ENCODE peak calls at places on chromosome 21, in six cellular contexts. A, U, N, D, K and W are unnamed samples.

GRCh38 chr21:42353623-42354022 is 2.8 kb upstream of the TFF2 start:
- DNase-seq in A (no peak), U (no peak), N (no peak), D (no peak), K (no peak), W (no peak)

GRCh38 chr21:43985690-43986251 is 26.3 kb upstream of the TRAPPC10 start:
- DNase-seq in A (no peak), U (no peak), N (no peak), D (no peak), K (no peak), W (peak)

GRCh38 chr21:15221799-15222386 is 157.1 kb upstream of the NRIP1 start:
- DNase-seq in A (no peak), U (no peak), N (peak), D (peak), K (peak), W (peak)

GRCh38 chr21:16196521-16197208 is 466.9 kb downstream of the USP25 start:
- DNase-seq in A (no peak), U (no peak), N (peak), D (no peak), K (no peak), W (no peak)

GRCh38 chr21:37219766-37220432 is 47.2 kb downstream of the VPS26C start:
- DNase-seq in A (no peak), U (no peak), N (no peak), D (no peak), K (no peak), W (no peak)

GRCh38 chr21:45576838-45577737 is 34.8 kb upstream of the SLC19A1 start:
- DNase-seq in A (no peak), U (no peak), N (no peak), D (no peak), K (no peak), W (peak)

GRCh38 chr21:43916691-43917514 is 51.9 kb downstream of the AGPAT3 start:
- DNase-seq in A (peak), U (peak), N (no peak), D (no peak), K (no peak), W (peak)

GRCh38 chr21:44046734-44047133 is 34.6 kb downstream of the TRAPPC10 start:
- DNase-seq in A (no peak), U (no peak), N (no peak), D (peak), K (no peak), W (no peak)

GRCh38 chr21:17646790-17647189 is 34.1 kb upstream of the BTG3 start:
- DNase-seq in A (no peak), U (no peak), N (no peak), D (no peak), K (no peak), W (no peak)

GRCh38 chr21:17780539-17780938 is 38.6 kb downstream of the C21orf91 start:
- DNase-seq in A (peak), U (no peak), N (no peak), D (no peak), K (no peak), W (no peak)

GRCh38 chr21:44449473-44450363 is 5.6 kb upstream of the LRRC3 start:
- DNase-seq in A (no peak), U (no peak), N (no peak), D (no peak), K (no peak), W (peak)

GRCh38 chr21:46637952-46638746 is 2.7 kb downstream of the PRMT2 start:
- DNase-seq in A (no peak), U (no peak), N (peak), D (no peak), K (no peak), W (no peak)

GRCh38 chr21:23101111-23101510 is 2102.9 kb downstream of the NCAM2 start:
- DNase-seq in A (no peak), U (no peak), N (no peak), D (no peak), K (no peak), W (no peak)

GRCh38 chr21:34091032-34091431 is 17.7 kb downstream of the MRPS6 start:
- DNase-seq in A (no peak), U (no peak), N (no peak), D (no peak), K (no peak), W (no peak)

GRCh38 chr21:29449306-29449940 is 150.7 kb downstream of the BACH1 start:
- DNase-seq in A (no peak), U (no peak), N (no peak), D (no peak), K (no peak), W (no peak)

GRCh38 chr21:34952701-34953100 is 96.4 kb downstream of the RUNX1 start:
- DNase-seq in A (no peak), U (peak), N (no peak), D (no peak), K (no peak), W (no peak)

GRCh38 chr21:44377201-44377921 is 23.9 kb downstream of the TRPM2 start:
- DNase-seq in A (peak), U (peak), N (no peak), D (peak), K (no peak), W (peak)

GRCh38 chr21:34517491-34518245 is 5.7 kb upstream of the KCNE1 start:
- DNase-seq in A (no peak), U (no peak), N (no peak), D (no peak), K (no peak), W (peak)

GRCh38 chr21:26177187-26177586 is 6.6 kb upstream of the APP start:
- DNase-seq in A (no peak), U (no peak), N (no peak), D (no peak), K (peak), W (peak)

GRCh38 chr21:32921632-32922230 is 104.0 kb upstream of the OLIG2 start:
- DNase-seq in A (peak), U (no peak), N (peak), D (no peak), K (no peak), W (peak)

GRCh38 chr21:38524168-38525153 is 26.2 kb upstream of the ERG start:
- DNase-seq in A (no peak), U (no peak), N (no peak), D (no peak), K (no peak), W (no peak)

GRCh38 chr21:42118901-42119300 is 47.8 kb downstream of the UMODL1 start:
- DNase-seq in A (no peak), U (no peak), N (no peak), D (peak), K (no peak), W (no peak)

GRCh38 chr21:21019681-21020080 is 21.5 kb downstream of the NCAM2 start:
- DNase-seq in A (no peak), U (no peak), N (no peak), D (no peak), K (no peak), W (no peak)

GRCh38 chr21:15066231-15066577 is 1.4 kb upstream of the NRIP1 start:
- DNase-seq in A (no peak), U (no peak), N (peak), D (no peak), K (no peak), W (no peak)

GRCh38 chr21:35189077-35189863 is 140.2 kb upstream of the RUNX1 start:
- DNase-seq in A (peak), U (no peak), N (no peak), D (no peak), K (no peak), W (no peak)

GRCh38 chr21:41899431-41900202 is 20.5 kb upstream of the PRDM15 start:
- DNase-seq in A (peak), U (no peak), N (no peak), D (no peak), K (no peak), W (no peak)

GRCh38 chr21:26212220-26212619 is 41.6 kb upstream of the APP start:
- DNase-seq in A (no peak), U (no peak), N (no peak), D (no peak), K (no peak), W (no peak)

GRCh38 chr21:36730291-36731281 is 31.7 kb downstream of the SIM2 start:
- DNase-seq in A (no peak), U (no peak), N (no peak), D (no peak), K (no peak), W (no peak)

GRCh38 chr21:45822429-45823099 is 159.0 kb upstream of the COL6A1 start:
- DNase-seq in A (no peak), U (no peak), N (no peak), D (no peak), K (no peak), W (peak)

GRCh38 chr21:27024971-27025370 is 58.1 kb upstream of the ADAMTS5 start:
- DNase-seq in A (no peak), U (no peak), N (no peak), D (no peak), K (no peak), W (no peak)

GRCh38 chr21:45386728-45387371 is 18.1 kb upstream of the COL18A1 start:
- DNase-seq in A (no peak), U (no peak), N (peak), D (peak), K (peak), W (peak)

GRCh38 chr21:45635271-45636151 is 8.0 kb upstream of the PCBP3 start:
- DNase-seq in A (no peak), U (no peak), N (no peak), D (no peak), K (no peak), W (peak)

GRCh38 chr21:44984792-44985440 is 45.1 kb downstream of the SLX9 start:
- DNase-seq in A (no peak), U (no peak), N (no peak), D (peak), K (peak), W (peak)

GRCh38 chr21:43361127-43361492 is 65.8 kb downstream of the SIK1 start:
- DNase-seq in A (no peak), U (peak), N (peak), D (no peak), K (no peak), W (no peak)

GRCh38 chr21:35254006-35254751 is 205.1 kb upstream of the RUNX1 start:
- DNase-seq in A (no peak), U (no peak), N (peak), D (no peak), K (no peak), W (no peak)

GRCh38 chr21:40575983-40576382 is 271.0 kb downstream of the DSCAM start:
- DNase-seq in A (no peak), U (no peak), N (no peak), D (no peak), K (no peak), W (no peak)

GRCh38 chr21:33978585-33978984 is 63.0 kb upstream of the ATP5PO start:
- DNase-seq in A (no peak), U (no peak), N (no peak), D (no peak), K (no peak), W (no peak)

GRCh38 chr21:23401278-23401677 is 2206.0 kb downstream of the MRPL39 start:
- DNase-seq in A (no peak), U (peak), N (peak), D (no peak), K (no peak), W (no peak)